ENCODE peak calls at places on chromosomes 11 and 22, in four cellular contexts. One of them, this sample, is unnamed.

GRCh38 chr11:66668653-66669430 is 8.8 kb downstream of the RBM4B start:
- DNase-seq in HepG2: no peak
- DNase-seq in GM12878: no peak
- DNase-seq in WTC11: no peak
- DNase-seq in this sample: no peak

GRCh38 chr11:43941257-43941879 is 1.1 kb upstream of the C11orf96 start:
- DNase-seq in GM12878: no peak
- DNase-seq in WTC11: no peak
- DNase-seq in HepG2: no peak
- DNase-seq in this sample: no peak

GRCh38 chr22:19515654-19516377 is 8.4 kb downstream of the CLDN5 start:
- DNase-seq in WTC11: no peak
- DNase-seq in HepG2: no peak
- DNase-seq in GM12878: no peak
- DNase-seq in this sample: peak

GRCh38 chr11:50188040-50188439 is 155.4 kb downstream of the OR4C45 start:
- DNase-seq in HepG2: no peak
- DNase-seq in GM12878: no peak
- DNase-seq in WTC11: no peak
- DNase-seq in this sample: no peak

GRCh38 chr11:106133529-106133928 is 56.1 kb downstream of the AASDHPPT start:
- DNase-seq in HepG2: no peak
- DNase-seq in WTC11: no peak
- DNase-seq in GM12878: no peak
- DNase-seq in this sample: peak

GRCh38 chr22:46864314-46865051 is 102.0 kb downstream of the TBC1D22A start:
- DNase-seq in HepG2: peak
- DNase-seq in GM12878: no peak
- DNase-seq in WTC11: no peak
- DNase-seq in this sample: no peak

GRCh38 chr11:67293090-67293489 is 4.0 kb downstream of the ANKRD13D start:
- DNase-seq in GM12878: no peak
- DNase-seq in WTC11: no peak
- DNase-seq in HepG2: no peak
- DNase-seq in this sample: no peak

GRCh38 chr11:2319791-2320481 is 18.1 kb downstream of the TSPAN32 start:
- DNase-seq in HepG2: no peak
- DNase-seq in GM12878: no peak
- DNase-seq in WTC11: no peak
- DNase-seq in this sample: no peak

GRCh38 chr11:78344114-78344513 is 73.5 kb downstream of the GAB2 start:
- DNase-seq in GM12878: no peak
- DNase-seq in HepG2: no peak
- DNase-seq in WTC11: no peak
- DNase-seq in this sample: no peak

GRCh38 chr11:32478277-32478731 is 43.0 kb upstream of the WT1 start:
- DNase-seq in WTC11: no peak
- DNase-seq in HepG2: no peak
- DNase-seq in GM12878: no peak
- DNase-seq in this sample: peak

GRCh38 chr11:111417011-111417765 is 38.1 kb upstream of the POU2AF1 start:
- DNase-seq in WTC11: no peak
- DNase-seq in GM12878: peak
- DNase-seq in HepG2: peak
- DNase-seq in this sample: no peak

GRCh38 chr11:119476038-119476437 is 53.1 kb upstream of the THY1 start:
- DNase-seq in GM12878: no peak
- DNase-seq in HepG2: no peak
- DNase-seq in WTC11: no peak
- DNase-seq in this sample: no peak

GRCh38 chr22:19210188-19210587 is 31.7 kb upstream of the SLC25A1 start:
- DNase-seq in WTC11: no peak
- DNase-seq in GM12878: no peak
- DNase-seq in HepG2: no peak
- DNase-seq in this sample: no peak

GRCh38 chr11:77121876-77122575 is 6.0 kb upstream of the MYO7A start:
- DNase-seq in GM12878: no peak
- DNase-seq in WTC11: no peak
- DNase-seq in HepG2: no peak
- DNase-seq in this sample: no peak

GRCh38 chr11:46961041-46961440 is 24.5 kb downstream of the CSTPP1 start:
- DNase-seq in WTC11: no peak
- DNase-seq in GM12878: no peak
- DNase-seq in HepG2: no peak
- DNase-seq in this sample: no peak

GRCh38 chr11:128909438-128910125 is 18.4 kb downstream of the KCNJ5 start:
- DNase-seq in GM12878: no peak
- DNase-seq in HepG2: no peak
- DNase-seq in WTC11: no peak
- DNase-seq in this sample: no peak

GRCh38 chr11:28526406-28526751 is 418.2 kb downstream of the METTL15 start:
- DNase-seq in WTC11: no peak
- DNase-seq in GM12878: no peak
- DNase-seq in HepG2: no peak
- DNase-seq in this sample: peak

GRCh38 chr11:118295834-118296454 is 8.6 kb upstream of the CD3E start:
- DNase-seq in GM12878: no peak
- DNase-seq in WTC11: no peak
- DNase-seq in HepG2: peak
- DNase-seq in this sample: no peak

GRCh38 chr22:42757475-42757874 is 36.8 kb upstream of the A4GALT start:
- DNase-seq in GM12878: no peak
- DNase-seq in HepG2: no peak
- DNase-seq in WTC11: peak
- DNase-seq in this sample: no peak

GRCh38 chr11:48098024-48098423 is 117.7 kb downstream of the PTPRJ start:
- DNase-seq in HepG2: no peak
- DNase-seq in WTC11: no peak
- DNase-seq in GM12878: no peak
- DNase-seq in this sample: no peak

GRCh38 chr11:75667268-75667830 is 1.5 kb downstream of the MAP6 start:
- DNase-seq in HepG2: no peak
- DNase-seq in WTC11: peak
- DNase-seq in GM12878: no peak
- DNase-seq in this sample: no peak

GRCh38 chr11:8503872-8504491 is 90.0 kb downstream of the STK33 start:
- DNase-seq in HepG2: peak
- DNase-seq in GM12878: no peak
- DNase-seq in WTC11: no peak
- DNase-seq in this sample: no peak

GRCh38 chr22:46865052-46865434 is 102.6 kb downstream of the TBC1D22A start:
- DNase-seq in GM12878: no peak
- DNase-seq in HepG2: no peak
- DNase-seq in WTC11: no peak
- DNase-seq in this sample: no peak

GRCh38 chr11:131691558-131692041 is 321.2 kb downstream of the NTM start:
- DNase-seq in HepG2: no peak
- DNase-seq in GM12878: no peak
- DNase-seq in WTC11: peak
- DNase-seq in this sample: peak

GRCh38 chr11:105852427-105852826 is 169.6 kb downstream of the MSANTD4 start:
- DNase-seq in HepG2: no peak
- DNase-seq in WTC11: no peak
- DNase-seq in GM12878: no peak
- DNase-seq in this sample: no peak

GRCh38 chr11:134485316-134485715 is 73.3 kb upstream of the B3GAT1 start:
- DNase-seq in WTC11: no peak
- DNase-seq in GM12878: no peak
- DNase-seq in HepG2: no peak
- DNase-seq in this sample: no peak

GRCh38 chr11:65059959-65060824 is 1.8 kb upstream of the NAALADL1 start:
- DNase-seq in GM12878: no peak
- DNase-seq in WTC11: no peak
- DNase-seq in HepG2: no peak
- DNase-seq in this sample: peak
- TF ChIP-seq CBFB in GM12878: no peak
- TF ChIP-seq CBFB in WTC11: no peak
- TF ChIP-seq CBFB in HepG2: no peak
- TF ChIP-seq CBFB in this sample: no peak

GRCh38 chr22:37534445-37534844 is 15.2 kb upstream of the CARD10 start:
- DNase-seq in GM12878: no peak
- DNase-seq in WTC11: no peak
- DNase-seq in HepG2: no peak
- DNase-seq in this sample: no peak
- TF ChIP-seq CBFB in GM12878: no peak
- TF ChIP-seq CBFB in WTC11: no peak
- TF ChIP-seq CBFB in HepG2: no peak
- TF ChIP-seq CBFB in this sample: no peak

GRCh38 chr22:49640366-49641095 is 187.1 kb downstream of the BRD1 start:
- DNase-seq in WTC11: no peak
- DNase-seq in HepG2: no peak
- DNase-seq in GM12878: no peak
- DNase-seq in this sample: no peak

GRCh38 chr22:49638001-49638400 is 189.7 kb downstream of the BRD1 start:
- DNase-seq in WTC11: no peak
- DNase-seq in GM12878: no peak
- DNase-seq in HepG2: no peak
- DNase-seq in this sample: no peak

GRCh38 chr22:49639956-49640355 is 187.7 kb downstream of the BRD1 start:
- DNase-seq in WTC11: no peak
- DNase-seq in GM12878: no peak
- DNase-seq in HepG2: no peak
- DNase-seq in this sample: no peak

GRCh38 chr22:49637255-49637760 is 190.4 kb downstream of the BRD1 start:
- DNase-seq in HepG2: no peak
- DNase-seq in WTC11: no peak
- DNase-seq in GM12878: no peak
- DNase-seq in this sample: no peak

GRCh38 chr22:49638788-49639187 is 188.9 kb downstream of the BRD1 start:
- DNase-seq in HepG2: peak
- DNase-seq in GM12878: no peak
- DNase-seq in WTC11: no peak
- DNase-seq in this sample: no peak
- TF ChIP-seq CBFB in HepG2: no peak
- TF ChIP-seq CBFB in GM12878: no peak
- TF ChIP-seq CBFB in WTC11: no peak
- TF ChIP-seq CBFB in this sample: no peak

GRCh38 chr22:24962835-24963234 is 10.3 kb downstream of the KIAA1671 start:
- DNase-seq in GM12878: no peak
- DNase-seq in HepG2: no peak
- DNase-seq in WTC11: no peak
- DNase-seq in this sample: no peak

GRCh38 chr22:24964441-24964840 is 11.9 kb downstream of the KIAA1671 start:
- DNase-seq in WTC11: no peak
- DNase-seq in HepG2: no peak
- DNase-seq in GM12878: no peak
- DNase-seq in this sample: no peak

GRCh38 chr22:24968066-24968561 is 15.6 kb downstream of the KIAA1671 start:
- DNase-seq in GM12878: no peak
- DNase-seq in HepG2: no peak
- DNase-seq in WTC11: peak
- DNase-seq in this sample: no peak

GRCh38 chr22:24969588-24970301 is 17.2 kb downstream of the KIAA1671 start:
- DNase-seq in HepG2: peak
- DNase-seq in GM12878: no peak
- DNase-seq in WTC11: no peak
- DNase-seq in this sample: no peak

DNA sequence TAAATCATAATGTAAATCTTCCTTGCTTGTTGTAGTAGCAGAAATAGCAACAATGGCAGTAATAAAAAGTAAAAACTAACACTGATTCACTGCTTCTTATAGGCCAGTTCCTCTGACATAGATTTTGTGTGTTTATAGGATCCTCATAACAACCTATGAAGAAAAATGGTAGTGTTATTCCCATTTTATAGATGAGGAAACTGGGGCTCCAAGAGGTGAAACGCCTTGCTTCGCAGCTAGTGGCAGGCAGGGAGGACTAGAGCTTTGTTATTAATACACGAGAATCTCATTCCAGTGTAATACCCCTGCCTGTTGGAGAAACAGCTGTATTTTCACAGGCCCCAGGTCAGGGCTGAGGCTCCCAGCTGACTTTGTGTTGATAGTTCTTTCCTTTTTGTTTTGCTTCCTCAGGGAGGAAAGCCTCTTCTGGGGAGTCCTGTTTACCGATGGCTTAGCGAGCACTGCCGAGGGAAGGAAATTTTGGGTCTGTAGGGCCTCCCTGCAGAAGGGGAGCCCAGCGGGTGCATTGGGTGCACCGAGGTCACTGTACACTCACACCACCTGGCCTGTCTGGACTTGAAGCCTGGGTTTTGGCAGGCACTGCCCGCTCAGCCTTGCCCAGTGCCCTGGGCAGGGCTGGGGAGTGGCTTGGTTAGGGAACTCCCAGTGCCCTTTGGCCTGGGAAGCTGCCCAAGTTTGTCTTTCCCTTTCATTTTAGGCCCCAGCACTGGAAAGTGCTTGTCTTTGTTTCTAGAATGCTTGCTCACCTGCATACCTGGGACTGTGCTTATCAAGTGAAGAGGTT is 13.5 kb downstream of the KIAA1671 start:
- DNase-seq in GM12878: no peak
- DNase-seq in WTC11: no peak
- DNase-seq in HepG2: peak
- DNase-seq in this sample: no peak
- TF ChIP-seq CBFB in GM12878: no peak
- TF ChIP-seq CBFB in WTC11: no peak
- TF ChIP-seq CBFB in HepG2: no peak
- TF ChIP-seq CBFB in this sample: no peak

GRCh38 chr11:9757809-9758675 is 94.2 kb downstream of the SWAP70 start:
- DNase-seq in WTC11: peak
- DNase-seq in GM12878: no peak
- DNase-seq in HepG2: peak
- DNase-seq in this sample: peak

GRCh38 chr11:9759519-9760179 is 95.8 kb downstream of the SWAP70 start:
- DNase-seq in GM12878: peak
- DNase-seq in WTC11: no peak
- DNase-seq in HepG2: peak
- DNase-seq in this sample: peak

GRCh38 chr11:9758676-9759518 is 95.0 kb downstream of the SWAP70 start:
- DNase-seq in HepG2: peak
- DNase-seq in WTC11: no peak
- DNase-seq in GM12878: no peak
- DNase-seq in this sample: peak

GRCh38 chr11:9761441-9761945 is 97.6 kb downstream of the SWAP70 start:
- DNase-seq in HepG2: no peak
- DNase-seq in WTC11: no peak
- DNase-seq in GM12878: no peak
- DNase-seq in this sample: no peak

GRCh38 chr11:9760180-9760550 is 96.3 kb downstream of the SWAP70 start:
- DNase-seq in GM12878: no peak
- DNase-seq in HepG2: no peak
- DNase-seq in WTC11: no peak
- DNase-seq in this sample: no peak
- TF ChIP-seq CBFB in GM12878: no peak
- TF ChIP-seq CBFB in HepG2: no peak
- TF ChIP-seq CBFB in WTC11: no peak
- TF ChIP-seq CBFB in this sample: no peak

This sample was measured in K562.